ENCODE peak calls at places on chromosomes 13 and 19, in six cellular contexts. I is SK-N-SH, G is HCT116, A is PC-9, W is PC-3, U is fibroblast of lung. K is an unnamed sample.
A peak's percentile ranks its signal among the peaks of the same experiment; 100 is the strongest.

GRCh38 chr13:96238241-96238640 is 148.3 kb downstream of the HS6ST3 start:
- DNase-seq in U (no peak), I (no peak), G (no peak), A (no peak), W (no peak), K (no peak)

GRCh38 chr13:75432045-75432444 is 49.9 kb downstream of the TBC1D4 start:
- DNase-seq in W (no peak), G (no peak), A (no peak), I (no peak), U (no peak), K (no peak)

GRCh38 chr13:94595006-94595942 is 678 bp downstream of the TGDS start:
- DNase-seq in I (peak; percentile 29), W (peak; percentile 12), A (peak; percentile 11), U (peak; percentile 29), G (no peak), K (peak; percentile 33)

GRCh38 chr13:107518292-107518691 is 697.0 kb downstream of the LIG4 start:
- DNase-seq in I (no peak), W (peak; percentile 31), U (peak; percentile 34), G (no peak), A (no peak), K (peak; percentile 15)

GRCh38 chr13:112740502-112741131 is 50.8 kb downstream of the ATP11A start:
- DNase-seq in A (no peak), I (no peak), U (peak; percentile 89), W (no peak), G (no peak), K (no peak)

GRCh38 chr13:113886561-113887112 is 22.8 kb upstream of the GAS6 start:
- DNase-seq in I (no peak), G (no peak), A (no peak), W (no peak), U (no peak), K (peak; percentile 1)

GRCh38 chr13:111958612-111959395 is 108.1 kb upstream of the SOX1 start:
- DNase-seq in W (no peak), A (no peak), U (no peak), G (no peak), I (no peak), K (no peak)

GRCh38 chr19:11963566-11964355 is 1.1 kb upstream of the ZNF763 start:
- DNase-seq in A (peak; percentile 35), W (peak; percentile 57), G (no peak), U (peak; percentile 66), I (peak; percentile 81), K (peak; percentile 68)

GRCh38 chr19:1495051-1495798 is 4.2 kb downstream of the REEP6 start:
- DNase-seq in I (no peak), G (no peak), A (no peak), U (no peak), W (no peak), K (no peak)

GRCh38 chr13:24865158-24865557 is 101.2 kb downstream of the RNF17 start:
- DNase-seq in U (peak; percentile 43), A (no peak), G (no peak), I (no peak), W (peak; percentile 15), K (no peak)

GRCh38 chr19:27675771-27676170 is 1537.2 kb downstream of the UQCRFS1 start:
- DNase-seq in A (no peak), U (no peak), W (no peak), I (no peak), G (no peak), K (no peak)

GRCh38 chr19:51083783-51084182 is 1.1 kb upstream of the KLK14 start:
- DNase-seq in I (no peak), U (no peak), A (no peak), W (no peak), G (no peak), K (no peak)

GRCh38 chr13:95301947-95302386 is 716 bp upstream of the ABCC4 start:
- DNase-seq in U (peak; percentile 50), G (no peak), W (no peak), A (no peak), I (peak; percentile 79), K (peak; percentile 10)

GRCh38 chr19:11111771-11112144 is 22.5 kb downstream of the LDLR start:
- DNase-seq in I (no peak), U (no peak), W (peak; percentile 43), A (no peak), G (no peak), K (no peak)

GRCh38 chr13:41054212-41054877 is 7.0 kb upstream of the WBP4 start:
- DNase-seq in W (peak; percentile 72), G (no peak), A (peak; percentile 9), I (peak; percentile 41), U (peak; percentile 71), K (peak; percentile 58)

GRCh38 chr13:98528663-98529064 is 48.2 kb downstream of the STK24 start:
- DNase-seq in U (peak; percentile 43), W (no peak), G (no peak), A (no peak), I (no peak), K (no peak)

GRCh38 chr13:87057807-87058520 is 613.2 kb upstream of the SLITRK5 start:
- DNase-seq in I (no peak), W (peak; percentile 20), G (no peak), U (peak; percentile 76), A (no peak), K (no peak)

DNA sequence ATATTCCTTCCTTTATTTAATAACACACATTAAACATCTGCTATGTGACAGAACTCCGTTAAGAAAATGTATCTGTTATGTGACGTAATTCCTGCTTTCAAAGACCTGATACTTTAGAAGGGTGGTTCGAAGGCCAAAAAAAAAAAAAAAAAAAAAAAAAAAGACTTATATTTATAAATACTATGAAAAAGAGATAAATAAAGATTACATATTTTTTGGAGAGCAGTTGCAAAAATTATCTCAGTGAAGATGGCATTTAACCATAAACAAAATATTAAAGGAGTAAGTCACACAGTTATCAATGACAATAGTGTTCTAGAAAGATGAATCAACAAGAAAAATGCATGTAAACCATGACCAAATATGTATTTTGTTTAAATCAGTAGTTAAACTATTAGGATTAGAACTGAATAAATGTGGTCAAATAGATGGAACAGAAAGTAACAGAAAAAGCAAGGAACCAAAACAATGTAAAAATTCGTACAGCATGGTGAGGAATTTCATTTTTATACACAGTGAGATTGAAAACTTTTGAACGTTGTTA is 612.3 kb upstream of the SLITRK5 start:
- DNase-seq in I (no peak), G (no peak), W (no peak), U (peak; percentile 53), A (no peak), K (no peak)
- H3K9me3 ChIP-seq in I (no peaks in the 10 kb centered on the region), G (no peaks in the 10 kb centered on the region), W (no peaks in the 10 kb centered on the region), U (no peaks in the 10 kb centered on the region), A (no peaks in the 10 kb centered on the region), K (no peaks in the 10 kb centered on the region)

GRCh38 chr19:15412832-15413231 is 6.0 kb downstream of the AKAP8L start:
- DNase-seq in W (no peak), I (no peak), U (peak; percentile 34), A (no peak), G (no peak), K (no peak)
- H3K4me2 ChIP-seq in W (no peak overlapping the region), I (no peak overlapping the region), U (no peak overlapping the region), A (no peak overlapping the region), G (no peak overlapping the region), K (no peak overlapping the region)

GRCh38 chr19:46411088-46412033 is 2.0 kb downstream of the CCDC8 start:
- DNase-seq in G (no peak), I (no peak), A (no peak), W (no peak), U (no peak), K (no peak)
- H3K4me3 ChIP-seq in G (no peak overlapping the region), I (no peak overlapping the region), A (no peak overlapping the region), W (no peak overlapping the region), U (peak overlapping the region; percentile 80), K (no peak overlapping the region)

DNA sequence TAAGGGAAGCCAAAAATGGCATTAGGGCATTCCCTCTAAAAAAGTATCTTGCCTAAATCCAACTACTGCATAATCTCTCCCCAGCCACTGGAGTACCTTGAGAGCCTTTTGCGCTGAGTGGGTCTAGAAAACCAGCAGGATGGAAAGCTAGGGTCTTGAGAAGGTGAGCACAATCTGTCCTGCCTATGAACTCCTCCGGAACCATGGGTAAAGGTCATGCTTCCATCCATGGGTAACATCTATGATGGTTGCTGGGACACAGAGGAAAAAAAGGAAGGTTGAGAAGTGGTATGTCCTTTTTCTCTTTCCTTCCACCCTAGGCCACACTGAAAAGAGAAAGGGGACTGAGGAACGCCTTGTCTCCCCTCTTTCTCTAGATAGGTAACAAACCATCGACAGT is 52.4 kb downstream of the ZNF676 start:
- DNase-seq in A (no peak), W (no peak), G (peak; percentile 3), U (peak; percentile 32), I (peak; percentile 4), K (no peak)
- H3K9me3 ChIP-seq in A (peaks cover 14% of the 10 kb centered on the region), W (peaks cover 45% of the 10 kb centered on the region), G (peaks cover 24% of the 10 kb centered on the region), U (no peaks in the 10 kb centered on the region), I (peaks cover 14% of the 10 kb centered on the region), K (no peaks in the 10 kb centered on the region)

GRCh38 chr19:47973529-47973928 is 18.4 kb downstream of the BSPH1 start:
- DNase-seq in I (no peak), U (no peak), G (no peak), A (no peak), W (no peak), K (no peak)
- H3K4me2 ChIP-seq in I (no peak overlapping the region), U (no peak overlapping the region), G (no peak overlapping the region), A (no peak overlapping the region), W (no peak overlapping the region), K (no peak overlapping the region)

GRCh38 chr19:39557791-39558622 is 18.0 kb upstream of the EID2 start:
- DNase-seq in U (no peak), G (no peak), W (peak; percentile 76), I (no peak), A (peak; percentile 44), K (peak; percentile 78)
- H3K4me3 ChIP-seq in U (no peak overlapping the region), G (no peak overlapping the region), W (peak overlapping the region; percentile 58), I (peak overlapping the region; percentile 31), A (no peak overlapping the region), K (peak overlapping the region; percentile 9)

DNA sequence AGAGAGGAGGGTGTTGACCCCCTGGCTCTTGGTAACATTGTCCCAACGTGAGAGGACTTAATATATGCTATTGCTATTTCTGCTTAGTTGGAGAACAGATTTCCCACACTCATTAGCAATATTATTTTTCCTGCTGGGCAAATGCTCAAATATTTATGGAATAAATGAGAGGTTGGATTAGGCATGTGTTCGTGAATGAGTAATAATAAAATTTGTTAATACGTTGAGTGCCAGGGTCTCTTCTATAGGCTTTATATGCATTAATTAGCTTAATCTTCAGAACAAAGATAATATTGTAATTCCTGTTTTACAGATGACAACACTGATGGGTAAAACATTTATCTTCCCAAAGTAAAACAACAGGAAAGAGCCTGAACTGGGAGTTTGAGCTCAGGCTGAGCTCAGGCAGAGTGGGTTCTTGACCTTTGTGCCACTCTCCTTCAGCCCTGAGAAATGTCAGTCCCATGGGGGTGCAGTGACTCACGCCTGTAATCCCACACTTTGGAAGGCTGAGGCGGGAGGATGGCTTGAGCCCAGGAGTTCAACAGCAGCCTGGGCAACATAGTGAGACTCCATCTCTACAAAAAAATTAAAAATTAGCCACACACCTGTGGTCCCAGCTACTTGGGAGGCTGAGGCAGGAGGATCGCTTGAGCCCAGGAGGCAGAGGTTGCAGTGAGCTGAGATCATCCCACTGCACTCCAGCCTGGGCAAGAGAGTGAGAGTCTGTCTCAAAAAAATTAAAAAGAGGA is 1.2 kb downstream of the ZNF233 start:
- DNase-seq in U (no peak), A (no peak), G (no peak), W (no peak), I (no peak), K (no peak)
- H3K9me3 ChIP-seq in U (no peaks in the 10 kb centered on the region), A (peaks cover 6% of the 10 kb centered on the region), G (peaks cover 5% of the 10 kb centered on the region), W (no peaks in the 10 kb centered on the region), I (peaks cover 5% of the 10 kb centered on the region), K (no peaks in the 10 kb centered on the region)